ENCODE peak calls at places on chromosomes 16 and 17, in five cellular contexts. D is cardiac muscle cell; W is psoas muscle; R is CD4-positive, CD25-positive, alpha-beta regulatory T cell; B is sigmoid colon. N is an unnamed sample.

GRCh38 chr17:45050680-45051059 is 762 bp downstream of the DCAKD start:
- DNase-seq in D (peak; percentile 14), W (no peak), R (peak; percentile 59), B (no peak), N (peak; percentile 53)

GRCh38 chr17:76951375-76951905 is 83.2 kb downstream of the MGAT5B start:
- DNase-seq in D (no peak), W (no peak), R (no peak), B (no peak), N (no peak)

GRCh38 chr17:39665642-39666221 is 583 bp downstream of the TCAP start:
- DNase-seq in D (no peak), W (peak; percentile 86), R (no peak), B (no peak), N (no peak)

GRCh38 chr16:4272114-4272954 is 489 bp downstream of the TFAP4 start:
- DNase-seq in D (peak; percentile 40), W (peak; percentile 79), R (peak; percentile 56), B (peak; percentile 75), N (peak; percentile 69)

GRCh38 chr17:65231662-65232335 is 94.6 kb downstream of the RGS9 start:
- DNase-seq in D (peak; percentile 83), W (no peak), R (peak; percentile 61), B (no peak), N (peak; percentile 69)

GRCh38 chr17:1882836-1883235 is 53.0 kb downstream of the RPA1 start:
- DNase-seq in D (peak; percentile 59), W (no peak), R (peak; percentile 55), B (no peak), N (peak; percentile 32)

GRCh38 chr16:9115277-9115676 is 23.8 kb downstream of the HAPSTR1 start:
- DNase-seq in D (no peak), W (no peak), R (no peak), B (no peak), N (no peak)

GRCh38 chr16:69089091-69089912 is 16.2 kb upstream of the HAS3 start:
- DNase-seq in D (no peak), W (no peak), R (peak; percentile 73), B (no peak), N (no peak)

GRCh38 chr16:56603589-56603988 is 4.8 kb upstream of the MT2A start:
- DNase-seq in D (peak; percentile 36), W (peak; percentile 78), R (peak; percentile 46), B (no peak), N (peak; percentile 53)

GRCh38 chr17:54898576-54898975 is 2.1 kb upstream of the TOM1L1 start:
- DNase-seq in D (no peak), W (no peak), R (no peak), B (no peak), N (no peak)

GRCh38 chr16:64991011-64991410 is 130.9 kb downstream of the CDH11 start:
- DNase-seq in D (no peak), W (no peak), R (no peak), B (no peak), N (no peak)

GRCh38 chr17:30225112-30225511 is 10.4 kb downstream of the SLC6A4 start:
- DNase-seq in D (no peak), W (no peak), R (no peak), B (no peak), N (no peak)

GRCh38 chr17:42118545-42118944 is 2.6 kb downstream of the KAT2A start:
- DNase-seq in D (peak; percentile 32), W (no peak), R (peak; percentile 68), B (no peak), N (no peak)

GRCh38 chr16:1999866-2000514 is 9.6 kb downstream of the ZNF598 start:
- DNase-seq in D (no peak), W (peak; percentile 54), R (no peak), B (no peak), N (no peak)

GRCh38 chr17:69858460-69858859 is 216.6 kb upstream of the KCNJ16 start:
- DNase-seq in D (no peak), W (no peak), R (no peak), B (no peak), N (no peak)

GRCh38 chr17:64441772-64442549 is 7.0 kb upstream of the MILR1 start:
- DNase-seq in D (peak; percentile 89), W (peak; percentile 55), R (peak; percentile 46), B (peak; percentile 66), N (no peak)

GRCh38 chr16:81547919-81548216 is 103.3 kb downstream of the CMIP start:
- DNase-seq in D (no peak), W (no peak), R (no peak), B (no peak), N (no peak)

GRCh38 chr16:88381820-88382451 is 823 bp upstream of the ZNF469 start:
- DNase-seq in D (no peak), W (peak; percentile 39), R (no peak), B (peak; percentile 60), N (no peak)

GRCh38 chr17:72648702-72649101 is 443.8 kb downstream of the SLC39A11 start:
- DNase-seq in D (no peak), W (no peak), R (no peak), B (no peak), N (no peak)

GRCh38 chr17:72657467-72658317 is 434.8 kb downstream of the SLC39A11 start:
- DNase-seq in D (no peak), W (no peak), R (no peak), B (no peak), N (peak; percentile 27)

GRCh38 chr17:72654746-72655145 is 437.7 kb downstream of the SLC39A11 start:
- DNase-seq in D (no peak), W (no peak), R (no peak), B (no peak), N (no peak)

GRCh38 chr17:72656114-72656763 is 436.2 kb downstream of the SLC39A11 start:
- DNase-seq in D (no peak), W (no peak), R (no peak), B (no peak), N (no peak)

GRCh38 chr17:72651988-72652387 is 440.5 kb downstream of the SLC39A11 start:
- DNase-seq in D (no peak), W (no peak), R (no peak), B (no peak), N (no peak)
- H3K9me3 ChIP-seq in D (no peaks in the 10 kb centered on the region), W (no peaks in the 10 kb centered on the region), R (no peaks in the 10 kb centered on the region), B (no peaks in the 10 kb centered on the region), N (no peaks in the 10 kb centered on the region)

GRCh38 chr16:59368586-59368985 is 634.5 kb upstream of the GOT2 start:
- DNase-seq in D (no peak), W (no peak), R (no peak), B (no peak), N (no peak)
- H3K4me1 ChIP-seq in D (no peaks in the 10 kb centered on the region), W (no peaks in the 10 kb centered on the region), R (no peaks in the 10 kb centered on the region), B (no peaks in the 10 kb centered on the region), N (no peaks in the 10 kb centered on the region)

DNA sequence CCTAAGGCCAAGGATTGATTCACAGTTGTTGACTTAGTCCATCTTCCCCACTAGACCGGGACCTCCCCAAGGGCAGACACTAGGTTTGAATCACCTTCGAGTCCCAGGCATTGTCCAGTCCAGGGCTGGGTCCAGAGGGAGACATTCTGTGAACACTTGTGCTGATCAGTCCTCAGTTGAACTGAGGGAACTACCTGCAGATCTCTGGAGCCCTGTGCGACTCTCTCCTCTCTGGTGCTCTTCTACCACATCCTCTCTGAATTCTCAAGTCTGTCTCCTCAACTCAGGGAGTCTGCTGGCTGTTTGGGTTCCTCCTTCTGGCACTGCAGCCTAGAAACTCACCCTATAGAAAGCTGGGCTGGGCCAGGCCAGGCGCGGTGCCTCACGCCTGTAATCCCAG is 10.8 kb downstream of the ZNF232 start:
- DNase-seq in D (no peak), W (no peak), R (no peak), B (no peak), N (no peak)
- H3K9me3 ChIP-seq in D (no peaks in the 10 kb centered on the region), W (peaks cover 12% of the 10 kb centered on the region), R (peaks cover 18% of the 10 kb centered on the region), B (peaks cover 2% of the 10 kb centered on the region), N (no peaks in the 10 kb centered on the region)

GRCh38 chr17:82893779-82894178 is 54.0 kb upstream of the ZNF750 start:
- DNase-seq in D (no peak), W (peak; percentile 40), R (no peak), B (no peak), N (no peak)
- H3K4me1 ChIP-seq in D (no peaks in the 10 kb centered on the region), W (peaks cover 13% of the 10 kb centered on the region), R (peaks cover 22% of the 10 kb centered on the region), B (no peaks in the 10 kb centered on the region), N (peaks cover 7% of the 10 kb centered on the region)

DNA sequence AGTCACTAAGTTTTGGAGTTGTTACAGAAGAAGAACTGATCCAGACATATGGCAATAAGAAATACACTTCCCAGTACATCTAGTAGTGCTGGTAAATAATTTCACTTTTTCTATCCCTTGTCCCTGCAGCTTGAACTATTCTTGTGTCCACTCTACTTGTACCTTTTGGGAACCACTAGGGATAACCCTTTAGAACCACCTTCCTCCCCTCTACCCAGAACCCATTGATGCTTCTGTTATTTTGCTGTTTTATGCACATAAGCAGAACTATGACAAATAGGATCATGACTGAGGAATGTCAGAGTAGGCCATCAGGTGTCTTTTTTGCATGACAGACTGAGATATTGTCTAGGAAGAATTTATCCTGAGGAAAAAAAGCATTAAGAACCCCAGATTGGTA is 125.1 kb downstream of the BRIP1 start:
- DNase-seq in D (no peak), W (no peak), R (no peak), B (no peak), N (no peak)
- H3K9me3 ChIP-seq in D (no peaks in the 10 kb centered on the region), W (peaks cover 4% of the 10 kb centered on the region), R (no peaks in the 10 kb centered on the region), B (peaks cover 3% of the 10 kb centered on the region), N (no peaks in the 10 kb centered on the region)

DNA sequence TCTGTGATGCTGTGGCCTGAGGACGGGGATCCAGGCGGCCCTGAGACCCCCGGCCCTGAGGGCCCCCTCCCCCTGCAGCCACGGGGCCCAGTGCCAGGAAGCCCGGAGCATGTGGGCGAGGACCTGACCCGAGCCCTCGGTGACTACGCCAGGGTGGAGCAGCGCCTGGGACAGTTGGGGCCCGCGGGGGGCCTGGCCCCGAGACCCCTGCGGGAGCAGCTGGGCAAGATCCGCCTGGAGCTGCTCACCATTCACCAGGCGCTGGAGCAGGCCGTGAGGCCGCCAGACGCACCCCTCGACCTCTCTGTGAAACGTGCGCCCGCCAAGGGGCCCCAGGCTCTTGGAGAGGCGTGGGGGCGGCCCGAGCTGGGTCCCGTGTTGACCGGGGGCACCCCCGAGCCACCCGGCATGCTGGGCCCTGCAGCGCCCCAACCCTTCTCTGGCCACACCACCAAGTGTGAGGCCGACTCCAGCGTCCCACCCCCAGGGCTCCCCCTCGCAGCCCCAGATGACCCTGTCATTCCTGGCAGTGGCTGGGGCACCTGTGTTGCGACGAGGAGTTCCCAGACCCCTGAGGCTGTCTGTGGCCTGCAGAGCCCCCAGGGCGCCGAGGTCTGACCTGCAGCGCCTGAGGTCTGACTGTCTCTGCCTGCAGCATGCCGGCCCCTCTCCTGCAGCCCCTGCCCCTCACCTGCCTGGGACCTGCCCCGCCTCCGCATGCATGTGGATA is 1.9 kb upstream of the NHLRC4 start:
- DNase-seq in D (no peak), W (no peak), R (no peak), B (no peak), N (no peak)
- H3K4me1 ChIP-seq in D (peaks cover 32% of the 10 kb centered on the region), W (peaks cover 12% of the 10 kb centered on the region), R (peaks cover 40% of the 10 kb centered on the region), B (no peaks in the 10 kb centered on the region), N (peaks cover 20% of the 10 kb centered on the region)

DNA sequence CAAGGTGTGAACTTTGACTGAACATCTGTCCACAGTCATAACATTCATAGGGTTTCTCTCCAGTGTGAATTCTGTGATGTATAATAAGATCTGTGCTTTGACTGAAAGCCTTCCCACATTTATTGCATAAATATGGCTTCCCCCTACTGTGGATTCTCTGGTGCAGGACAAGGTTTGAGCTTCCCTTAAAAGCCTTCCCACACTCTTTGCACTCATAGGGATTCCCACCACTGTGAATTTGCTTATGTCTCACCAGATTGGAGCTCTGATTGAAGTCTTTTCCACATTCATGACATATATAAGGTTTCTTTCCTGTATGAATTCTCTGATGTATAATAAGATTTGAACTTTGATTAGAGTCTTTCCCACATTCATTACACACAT is 8.3 kb downstream of the ZNF594 start:
- DNase-seq in D (no peak), W (no peak), R (no peak), B (no peak), N (no peak)
- H3K9me3 ChIP-seq in D (peaks cover 13% of the 10 kb centered on the region), W (peaks cover 95% of the 10 kb centered on the region), R (peaks cover 100% of the 10 kb centered on the region), B (peaks cover 76% of the 10 kb centered on the region), N (peaks cover 37% of the 10 kb centered on the region)